ENCODE peak calls at places on chromosome 5, in seven cellular contexts. T, L, M, F, K, P and W are unnamed samples.

GRCh38 chr5:180832638-180833068 is 28.4 kb downstream of the ZFP62 start:
- DNase-seq in F (no peak), M (peak), T (no peak), L (no peak), K (no peak), P (no peak), W (no peak)

GRCh38 chr5:3217114-3217513 is 378.5 kb upstream of the IRX1 start:
- DNase-seq in L (no peak), M (no peak), P (no peak), T (no peak), F (no peak), K (no peak), W (no peak)

GRCh38 chr5:1555011-1555807 is 31.4 kb upstream of the LPCAT1 start:
- DNase-seq in K (peak), F (peak), M (no peak), L (peak), T (peak), P (no peak), W (no peak)

GRCh38 chr5:11617080-11617479 is 287.2 kb downstream of the CTNND2 start:
- DNase-seq in L (no peak), K (no peak), F (no peak), T (no peak), P (no peak), M (no peak), W (no peak)

GRCh38 chr5:54701179-54701578 is 183.6 kb downstream of the SNX18 start:
- DNase-seq in M (no peak), T (peak), L (peak), K (no peak), P (peak), F (peak), W (no peak)

GRCh38 chr5:147742151-147742550 is 40.4 kb downstream of the JAKMIP2 start:
- DNase-seq in M (no peak), T (no peak), L (no peak), P (no peak), K (no peak), F (no peak), W (no peak)

GRCh38 chr5:138752951-138753793 is at the start of gene CTNNA1:
- DNase-seq in F (peak), L (peak), P (peak), K (peak), M (peak), T (peak), W (peak)

GRCh38 chr5:148924817-148925216 is 98.4 kb downstream of the ADRB2 start:
- DNase-seq in M (no peak), T (no peak), L (peak), K (no peak), F (no peak), P (peak), W (no peak)

GRCh38 chr5:79753863-79754645 is 64.4 kb downstream of the CMYA5 start:
- DNase-seq in L (no peak), T (no peak), F (no peak), P (no peak), K (no peak), M (no peak), W (no peak)

GRCh38 chr5:55597014-55597981 is 62.5 kb upstream of the PLPP1 start:
- DNase-seq in L (peak), F (no peak), T (peak), K (no peak), P (peak), M (no peak), W (no peak)

DNA sequence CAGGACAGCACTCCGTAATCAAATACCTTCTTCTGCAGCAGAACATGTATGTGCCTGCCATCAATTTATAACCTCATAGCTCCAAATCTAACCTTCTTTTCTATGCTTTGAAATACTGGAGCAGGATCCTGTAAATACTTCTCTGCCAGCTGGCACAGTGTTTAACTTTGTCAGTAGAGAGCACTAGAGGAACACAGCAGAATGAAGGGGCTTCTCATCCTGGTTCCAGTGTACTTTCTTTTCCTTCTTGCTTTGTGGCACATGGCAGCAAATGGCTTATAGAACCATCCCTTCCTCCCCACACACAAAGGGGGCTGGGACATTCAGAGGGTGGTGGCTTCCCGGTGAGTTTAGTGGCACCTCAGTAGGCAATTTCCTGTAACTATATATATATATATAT is 3.8 kb upstream of the FBXW11 start:
- DNase-seq in M (peak), K (no peak), P (no peak), L (peak), F (no peak), T (peak), W (no peak)
- TF ChIP-seq CTCF in M (peak), K (no peak), P (no peak), L (peak), F (no peak), T (no peak), W (no peak)

DNA sequence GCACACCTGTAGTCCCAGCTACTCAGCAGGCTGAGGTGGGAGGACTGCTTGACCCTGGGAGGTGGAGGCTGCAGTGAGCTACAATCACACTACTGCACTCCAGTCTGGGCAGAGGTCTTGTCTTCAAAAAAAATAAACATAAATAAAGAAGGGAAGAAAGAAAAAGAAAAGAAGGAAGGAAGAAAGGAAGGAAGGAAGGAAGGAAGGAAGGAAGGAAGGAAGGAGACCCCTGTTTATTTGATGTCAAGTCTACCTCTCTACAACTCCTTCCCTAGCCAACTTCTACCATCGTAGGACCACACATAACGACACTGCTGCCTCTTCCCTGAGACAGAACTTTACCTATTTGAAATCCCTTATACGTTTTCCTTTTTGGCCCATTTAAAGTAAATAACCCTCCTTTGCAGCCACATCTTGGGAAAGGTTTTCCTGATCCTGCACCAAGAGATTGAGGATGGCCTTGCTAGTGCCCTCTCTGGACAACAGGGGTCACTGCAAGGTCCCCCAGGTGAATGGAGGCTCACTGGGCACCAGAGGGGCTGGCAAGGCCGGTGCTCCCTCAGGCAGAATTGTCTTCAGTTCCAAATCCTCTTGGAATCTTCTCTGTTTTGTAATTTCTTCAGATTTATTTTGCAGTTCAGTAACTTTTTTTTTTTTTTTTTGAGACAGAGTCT is 10.5 kb downstream of the RPS14 start:
- DNase-seq in T (peak), F (peak), K (no peak), L (peak), P (no peak), M (no peak), W (peak)
- TF ChIP-seq CTCF in T (peak), F (peak), K (peak), L (peak), P (peak), M (peak), W (peak)

GRCh38 chr5:66796306-66797292 is 200.4 kb downstream of the MAST4 start:
- DNase-seq in K (no peak), L (peak), M (no peak), T (peak), P (no peak), F (peak), W (no peak)
- TF ChIP-seq CTCF in K (peak), L (peak), M (no peak), T (peak), P (no peak), F (no peak), W (peak)

GRCh38 chr5:132714456-132715307 is 22.7 kb downstream of the KIF3A start:
- DNase-seq in K (no peak), L (peak), P (no peak), M (peak), F (no peak), T (peak), W (no peak)
- TF ChIP-seq CTCF in K (peak), L (peak), P (peak), M (peak), F (peak), T (peak), W (peak)